ENCODE peak calls at places on chromosome 15, in four cellular contexts. One of them, this sample, is unnamed.

GRCh38 chr15:97235285-97235985 is 725.1 kb upstream of the ARRDC4 start:
- DNase-seq in stimulated activated CD4-positive, alpha-beta T cell treated with anti-CD3 and anti-CD28 coated beads, TNF-alpha, amount 100 ng/mL, for 1 hour: no peak
- DNase-seq in GM12865: peak
- DNase-seq in RWPE1: peak
- DNase-seq in this sample: peak

GRCh38 chr15:28915935-28916334 is 30.2 kb downstream of the APBA2 start:
- DNase-seq in stimulated activated CD4-positive, alpha-beta T cell treated with anti-CD3 and anti-CD28 coated beads, TNF-alpha, amount 100 ng/mL, for 1 hour: no peak
- DNase-seq in GM12865: no peak
- DNase-seq in RWPE1: no peak
- DNase-seq in this sample: no peak

GRCh38 chr15:100731259-100732156 is 129.1 kb downstream of the ASB7 start:
- DNase-seq in stimulated activated CD4-positive, alpha-beta T cell treated with anti-CD3 and anti-CD28 coated beads, TNF-alpha, amount 100 ng/mL, for 1 hour: no peak
- DNase-seq in GM12865: no peak
- DNase-seq in RWPE1: no peak
- DNase-seq in this sample: no peak

GRCh38 chr15:69784808-69785550 is 312.7 kb downstream of the TLE3 start:
- DNase-seq in stimulated activated CD4-positive, alpha-beta T cell treated with anti-CD3 and anti-CD28 coated beads, TNF-alpha, amount 100 ng/mL, for 1 hour: no peak
- DNase-seq in GM12865: no peak
- DNase-seq in RWPE1: peak
- DNase-seq in this sample: no peak

GRCh38 chr15:39156166-39156565 is 424.7 kb upstream of the THBS1 start:
- DNase-seq in stimulated activated CD4-positive, alpha-beta T cell treated with anti-CD3 and anti-CD28 coated beads, TNF-alpha, amount 100 ng/mL, for 1 hour: no peak
- DNase-seq in GM12865: no peak
- DNase-seq in RWPE1: no peak
- DNase-seq in this sample: no peak

GRCh38 chr15:99429681-99430081 is 136.1 kb upstream of the MEF2A start:
- DNase-seq in stimulated activated CD4-positive, alpha-beta T cell treated with anti-CD3 and anti-CD28 coated beads, TNF-alpha, amount 100 ng/mL, for 1 hour: no peak
- DNase-seq in GM12865: no peak
- DNase-seq in RWPE1: no peak
- DNase-seq in this sample: no peak

GRCh38 chr15:80800067-80800466 is 20.9 kb downstream of the CEMIP start:
- DNase-seq in stimulated activated CD4-positive, alpha-beta T cell treated with anti-CD3 and anti-CD28 coated beads, TNF-alpha, amount 100 ng/mL, for 1 hour: no peak
- DNase-seq in GM12865: no peak
- DNase-seq in RWPE1: no peak
- DNase-seq in this sample: no peak

GRCh38 chr15:66955001-66955516 is 110.3 kb upstream of the SMAD3 start:
- DNase-seq in stimulated activated CD4-positive, alpha-beta T cell treated with anti-CD3 and anti-CD28 coated beads, TNF-alpha, amount 100 ng/mL, for 1 hour: no peak
- DNase-seq in GM12865: no peak
- DNase-seq in RWPE1: no peak
- DNase-seq in this sample: no peak

GRCh38 chr15:59322056-59322755 is 50.5 kb downstream of the MYO1E start:
- DNase-seq in stimulated activated CD4-positive, alpha-beta T cell treated with anti-CD3 and anti-CD28 coated beads, TNF-alpha, amount 100 ng/mL, for 1 hour: no peak
- DNase-seq in GM12865: peak
- DNase-seq in RWPE1: no peak
- DNase-seq in this sample: no peak

GRCh38 chr15:81338422-81339007 is 14.6 kb upstream of the STARD5 start:
- DNase-seq in stimulated activated CD4-positive, alpha-beta T cell treated with anti-CD3 and anti-CD28 coated beads, TNF-alpha, amount 100 ng/mL, for 1 hour: no peak
- DNase-seq in GM12865: no peak
- DNase-seq in RWPE1: peak
- DNase-seq in this sample: no peak

GRCh38 chr15:29821416-29822099 is 710 bp downstream of the TJP1 start:
- DNase-seq in stimulated activated CD4-positive, alpha-beta T cell treated with anti-CD3 and anti-CD28 coated beads, TNF-alpha, amount 100 ng/mL, for 1 hour: no peak
- DNase-seq in GM12865: peak
- DNase-seq in RWPE1: peak
- DNase-seq in this sample: peak

GRCh38 chr15:101127503-101128076 is 124.3 kb downstream of the CHSY1 start:
- DNase-seq in stimulated activated CD4-positive, alpha-beta T cell treated with anti-CD3 and anti-CD28 coated beads, TNF-alpha, amount 100 ng/mL, for 1 hour: no peak
- DNase-seq in GM12865: peak
- DNase-seq in RWPE1: peak
- DNase-seq in this sample: peak

GRCh38 chr15:60649845-60650548 is 171.1 kb upstream of the ICE2 start:
- DNase-seq in stimulated activated CD4-positive, alpha-beta T cell treated with anti-CD3 and anti-CD28 coated beads, TNF-alpha, amount 100 ng/mL, for 1 hour: no peak
- DNase-seq in GM12865: peak
- DNase-seq in RWPE1: no peak
- DNase-seq in this sample: no peak

GRCh38 chr15:72614810-72615532 is 39.5 kb upstream of the GOLGA6B start:
- DNase-seq in stimulated activated CD4-positive, alpha-beta T cell treated with anti-CD3 and anti-CD28 coated beads, TNF-alpha, amount 100 ng/mL, for 1 hour: no peak
- DNase-seq in GM12865: no peak
- DNase-seq in RWPE1: no peak
- DNase-seq in this sample: no peak

GRCh38 chr15:99436472-99437314 is 129.1 kb upstream of the MEF2A start:
- DNase-seq in stimulated activated CD4-positive, alpha-beta T cell treated with anti-CD3 and anti-CD28 coated beads, TNF-alpha, amount 100 ng/mL, for 1 hour: no peak
- DNase-seq in GM12865: no peak
- DNase-seq in RWPE1: no peak
- DNase-seq in this sample: no peak

GRCh38 chr15:35458176-35458856 is 87.6 kb downstream of the DPH6 start:
- DNase-seq in stimulated activated CD4-positive, alpha-beta T cell treated with anti-CD3 and anti-CD28 coated beads, TNF-alpha, amount 100 ng/mL, for 1 hour: no peak
- DNase-seq in GM12865: no peak
- DNase-seq in RWPE1: peak
- DNase-seq in this sample: no peak

GRCh38 chr15:65368646-65369045 is 9.2 kb downstream of the IGDCC3 start:
- DNase-seq in stimulated activated CD4-positive, alpha-beta T cell treated with anti-CD3 and anti-CD28 coated beads, TNF-alpha, amount 100 ng/mL, for 1 hour: no peak
- DNase-seq in GM12865: no peak
- DNase-seq in RWPE1: no peak
- DNase-seq in this sample: peak

GRCh38 chr15:83012038-83012490 is 625 bp upstream of the C15orf40 start:
- DNase-seq in stimulated activated CD4-positive, alpha-beta T cell treated with anti-CD3 and anti-CD28 coated beads, TNF-alpha, amount 100 ng/mL, for 1 hour: no peak
- DNase-seq in GM12865: no peak
- DNase-seq in RWPE1: no peak
- DNase-seq in this sample: no peak

GRCh38 chr15:41207687-41208448 is 22.7 kb downstream of the EXD1 start:
- DNase-seq in stimulated activated CD4-positive, alpha-beta T cell treated with anti-CD3 and anti-CD28 coated beads, TNF-alpha, amount 100 ng/mL, for 1 hour: no peak
- DNase-seq in GM12865: peak
- DNase-seq in RWPE1: peak
- DNase-seq in this sample: no peak

GRCh38 chr15:68407886-68408500 is 24.0 kb downstream of the ITGA11 start:
- DNase-seq in stimulated activated CD4-positive, alpha-beta T cell treated with anti-CD3 and anti-CD28 coated beads, TNF-alpha, amount 100 ng/mL, for 1 hour: no peak
- DNase-seq in GM12865: no peak
- DNase-seq in RWPE1: no peak
- DNase-seq in this sample: no peak

GRCh38 chr15:81301815-81302399 is 22.0 kb downstream of the STARD5 start:
- DNase-seq in stimulated activated CD4-positive, alpha-beta T cell treated with anti-CD3 and anti-CD28 coated beads, TNF-alpha, amount 100 ng/mL, for 1 hour: no peak
- DNase-seq in GM12865: peak
- DNase-seq in RWPE1: no peak
- DNase-seq in this sample: peak

GRCh38 chr15:57866149-57866736 is 159.7 kb downstream of the POLR2M start:
- DNase-seq in stimulated activated CD4-positive, alpha-beta T cell treated with anti-CD3 and anti-CD28 coated beads, TNF-alpha, amount 100 ng/mL, for 1 hour: no peak
- DNase-seq in GM12865: peak
- DNase-seq in RWPE1: peak
- DNase-seq in this sample: no peak

GRCh38 chr15:68749365-68750141 is 71.1 kb downstream of the ANP32A start:
- DNase-seq in stimulated activated CD4-positive, alpha-beta T cell treated with anti-CD3 and anti-CD28 coated beads, TNF-alpha, amount 100 ng/mL, for 1 hour: no peak
- DNase-seq in GM12865: no peak
- DNase-seq in RWPE1: no peak
- DNase-seq in this sample: no peak

GRCh38 chr15:36428102-36428845 is 151.2 kb upstream of the CDIN1 start:
- DNase-seq in stimulated activated CD4-positive, alpha-beta T cell treated with anti-CD3 and anti-CD28 coated beads, TNF-alpha, amount 100 ng/mL, for 1 hour: no peak
- DNase-seq in GM12865: no peak
- DNase-seq in RWPE1: peak
- DNase-seq in this sample: no peak

GRCh38 chr15:45064386-45064785 is 41.4 kb downstream of the SORD start:
- DNase-seq in stimulated activated CD4-positive, alpha-beta T cell treated with anti-CD3 and anti-CD28 coated beads, TNF-alpha, amount 100 ng/mL, for 1 hour: no peak
- DNase-seq in GM12865: no peak
- DNase-seq in RWPE1: no peak
- DNase-seq in this sample: no peak

GRCh38 chr15:90660195-90660995 is 56.8 kb upstream of the BLM start:
- DNase-seq in stimulated activated CD4-positive, alpha-beta T cell treated with anti-CD3 and anti-CD28 coated beads, TNF-alpha, amount 100 ng/mL, for 1 hour: peak
- DNase-seq in GM12865: peak
- DNase-seq in RWPE1: peak
- DNase-seq in this sample: peak

GRCh38 chr15:80936288-80937078 is 53.1 kb downstream of the MESD start:
- DNase-seq in stimulated activated CD4-positive, alpha-beta T cell treated with anti-CD3 and anti-CD28 coated beads, TNF-alpha, amount 100 ng/mL, for 1 hour: no peak
- DNase-seq in GM12865: no peak
- DNase-seq in RWPE1: no peak
- DNase-seq in this sample: peak

GRCh38 chr15:74400313-74400850 is 32.9 kb upstream of the CYP11A1 start:
- DNase-seq in stimulated activated CD4-positive, alpha-beta T cell treated with anti-CD3 and anti-CD28 coated beads, TNF-alpha, amount 100 ng/mL, for 1 hour: no peak
- DNase-seq in GM12865: no peak
- DNase-seq in RWPE1: no peak
- DNase-seq in this sample: no peak

GRCh38 chr15:68053001-68053400 is 1.1 kb upstream of the PIAS1 start:
- DNase-seq in stimulated activated CD4-positive, alpha-beta T cell treated with anti-CD3 and anti-CD28 coated beads, TNF-alpha, amount 100 ng/mL, for 1 hour: no peak
- DNase-seq in GM12865: no peak
- DNase-seq in RWPE1: no peak
- DNase-seq in this sample: no peak

GRCh38 chr15:76336254-76337046 is at the start of gene ISL2:
- DNase-seq in stimulated activated CD4-positive, alpha-beta T cell treated with anti-CD3 and anti-CD28 coated beads, TNF-alpha, amount 100 ng/mL, for 1 hour: no peak
- DNase-seq in GM12865: peak
- DNase-seq in RWPE1: peak
- DNase-seq in this sample: peak

GRCh38 chr15:33701304-33701696 is 267.0 kb upstream of the CHRM5 start:
- DNase-seq in stimulated activated CD4-positive, alpha-beta T cell treated with anti-CD3 and anti-CD28 coated beads, TNF-alpha, amount 100 ng/mL, for 1 hour: no peak
- DNase-seq in GM12865: no peak
- DNase-seq in RWPE1: no peak
- DNase-seq in this sample: no peak

This sample was measured in pons.